ENCODE peak calls at places on chromosomes 16 and 17, in five cellular contexts. N is HFFc6, O is left ventricle myocardium inferior, E is upper lobe of left lung, M is psoas muscle. P is an unnamed sample.

GRCh38 chr17:2837147-2837561 is 40.9 kb downstream of the RAP1GAP2 start:
- DNase-seq in E (no peak), O (no peak), M (no peak), N (no peak), P (no peak)

GRCh38 chr16:7211781-7212180 is 120.9 kb upstream of the RBFOX1 start:
- DNase-seq in M (no peak), O (no peak), N (no peak), E (no peak), P (no peak)

GRCh38 chr16:30472328-30472942 is at the start of gene ITGAL:
- DNase-seq in E (peak; percentile 85), M (peak; percentile 32), N (no peak), O (peak; percentile 27), P (no peak)

GRCh38 chr16:30948087-30948955 is 547 bp upstream of the ORAI3 start:
- DNase-seq in E (peak; percentile 92), O (peak; percentile 83), N (peak; percentile 99), M (peak; percentile 84), P (peak; percentile 94)

GRCh38 chr17:40556884-40557414 is 8.3 kb downstream of the CCR7 start:
- DNase-seq in O (peak; percentile 64), M (no peak), E (no peak), N (no peak), P (no peak)

GRCh38 chr17:28807925-28808641 is 34.5 kb downstream of the FAM222B start:
- DNase-seq in E (no peak), N (peak; percentile 86), M (no peak), O (no peak), P (peak; percentile 70)

GRCh38 chr16:74297296-74297665 is 667 bp downstream of the PSMD7 start:
- DNase-seq in O (no peak), N (no peak), M (peak; percentile 19), E (no peak), P (no peak)

GRCh38 chr16:72124761-72125634 is 31.4 kb downstream of the DHX38 start:
- DNase-seq in N (peak; percentile 64), E (peak; percentile 56), M (peak; percentile 77), O (peak; percentile 66), P (peak; percentile 46)

GRCh38 chr17:46818929-46819859 is 702 bp upstream of the WNT3 start:
- DNase-seq in M (no peak), O (no peak), E (no peak), N (no peak), P (no peak)

GRCh38 chr17:45731459-45731858 is 52.7 kb upstream of the CRHR1 start:
- DNase-seq in M (no peak), E (no peak), N (no peak), O (no peak), P (no peak)

GRCh38 chr17:7215652-7216139 is 3.9 kb downstream of the DLG4 start:
- DNase-seq in M (peak; percentile 18), N (no peak), E (no peak), O (no peak), P (no peak)

GRCh38 chr16:75289189-75289588 is 37.8 kb upstream of the BCAR1 start:
- DNase-seq in O (no peak), E (no peak), M (no peak), N (peak; percentile 33), P (no peak)

GRCh38 chr16:3173892-3174617 is 13.9 kb upstream of the OR1F1 start:
- DNase-seq in N (no peak), O (no peak), M (no peak), E (no peak), P (no peak)

GRCh38 chr16:88649924-88650748 is 717 bp downstream of the CYBA start:
- DNase-seq in N (no peak), M (no peak), O (peak; percentile 47), E (peak; percentile 59), P (no peak)

GRCh38 chr17:48647103-48647963 is 21.2 kb upstream of the HOXB9 start:
- DNase-seq in O (no peak), M (no peak), N (no peak), E (no peak), P (no peak)

GRCh38 chr17:17613708-17614114 is 22.2 kb upstream of the PEMT start:
- DNase-seq in M (no peak), O (no peak), E (peak; percentile 68), N (peak; percentile 76), P (peak; percentile 49)

GRCh38 chr16:50537533-50538290 is 10.5 kb upstream of the NKD1 start:
- DNase-seq in E (no peak), N (no peak), O (no peak), M (no peak), P (no peak)

GRCh38 chr16:75566040-75566888 is at the start of gene GABARAPL2:
- DNase-seq in O (peak; percentile 85), M (peak; percentile 83), E (peak; percentile 87), N (peak; percentile 48), P (no peak)

GRCh38 chr16:2752850-2753522 is 548 bp downstream of the SRRM2 start:
- DNase-seq in N (peak; percentile 61), M (peak; percentile 90), O (peak; percentile 87), E (peak; percentile 80), P (peak; percentile 56)

GRCh38 chr17:7213895-7214299 is 5.7 kb downstream of the DLG4 start:
- DNase-seq in N (peak; percentile 67), M (no peak), O (peak; percentile 52), E (peak; percentile 69), P (no peak)

GRCh38 chr16:86563489-86564345 is 2.9 kb upstream of the FOXC2 start:
- DNase-seq in O (peak; percentile 86), E (peak; percentile 92), N (peak; percentile 76), M (peak; percentile 82), P (peak; percentile 74)

GRCh38 chr16:51839697-51840462 is 688.8 kb upstream of the SALL1 start:
- DNase-seq in M (no peak), E (no peak), O (no peak), N (peak; percentile 29), P (no peak)

GRCh38 chr16:10266809-10267208 is 84.6 kb upstream of the GRIN2A start:
- DNase-seq in O (no peak), E (no peak), N (no peak), M (no peak), P (no peak)

DNA sequence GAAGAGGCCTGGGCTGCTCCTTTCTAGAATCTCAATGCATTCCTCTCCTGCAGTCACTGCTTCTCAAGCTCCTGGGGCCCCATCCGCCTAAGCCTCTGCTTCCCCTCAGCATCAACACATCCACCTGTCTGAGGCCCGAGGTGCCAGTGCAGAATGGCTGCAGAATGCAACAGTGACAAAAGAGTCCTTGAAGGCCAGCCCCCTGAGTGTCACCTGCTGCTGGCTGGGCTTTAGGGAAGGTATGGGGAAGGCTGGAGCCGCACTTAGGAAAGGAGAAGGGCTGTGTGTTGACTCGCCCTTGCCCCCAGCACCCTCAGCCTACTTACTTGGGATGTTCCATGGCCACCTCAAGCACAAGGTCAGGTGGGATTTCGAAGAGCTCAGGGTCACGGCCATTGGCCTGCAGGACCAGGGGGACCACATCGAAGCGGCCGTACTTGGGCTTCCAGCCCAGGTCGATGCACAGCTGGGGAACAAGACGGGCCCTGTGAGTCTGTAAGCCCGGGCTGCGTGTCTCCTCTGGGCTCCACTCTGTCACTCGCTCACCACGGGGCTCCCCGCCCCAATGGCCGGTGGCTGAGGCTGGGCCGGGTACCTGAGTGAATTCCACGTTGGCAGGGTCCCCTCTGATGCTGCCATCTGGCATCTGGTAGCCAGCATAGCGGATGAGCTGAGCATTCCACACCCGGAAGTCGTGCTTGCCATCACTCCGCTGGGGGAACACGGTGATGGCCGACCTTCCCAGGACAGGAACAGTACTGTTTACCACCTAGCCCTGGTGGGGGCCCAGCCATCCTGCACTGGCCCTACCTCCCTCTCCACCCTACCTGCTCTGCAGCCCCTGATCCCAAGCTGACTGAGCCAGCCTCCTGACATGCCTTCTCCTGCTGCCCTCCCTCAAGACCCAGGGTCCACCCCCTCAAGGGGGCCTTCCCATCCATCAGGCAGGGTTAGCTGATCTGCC is 19.6 kb downstream of the NOS2 start:
- DNase-seq in M (no peak), N (no peak), O (no peak), E (no peak), P (no peak)
- TF ChIP-seq CTCF in M (no peak), N (no peak), O (no peak), E (no peak), P (no peak)

DNA sequence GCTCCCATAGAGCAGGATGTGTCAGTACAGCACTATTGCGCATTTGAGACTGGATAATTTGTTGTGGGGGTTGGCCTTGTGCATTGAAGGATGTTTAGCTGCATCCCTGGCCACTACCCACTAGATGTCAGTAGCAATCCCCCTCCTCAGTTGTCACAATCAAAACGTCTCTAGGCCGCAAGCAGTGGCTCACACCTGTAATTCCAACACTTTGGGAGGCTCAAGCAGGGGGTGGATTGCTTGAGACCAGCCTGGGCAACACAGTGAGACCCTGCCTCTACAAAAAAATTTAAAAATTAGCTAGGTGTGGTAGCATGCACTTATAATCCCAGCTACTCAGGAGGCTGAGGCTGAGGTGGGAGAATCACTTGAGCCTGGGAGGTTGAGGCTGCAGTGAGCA is 48.4 kb downstream of the CENPV start:
- DNase-seq in N (no peak), O (no peak), E (no peak), M (no peak), P (no peak)
- TF ChIP-seq CTCF in N (peak; percentile 65), O (peak; percentile 31), E (no peak), M (peak; percentile 13), P (peak; percentile 39)

GRCh38 chr17:42548070-42548837 is 4.5 kb upstream of the HSD17B1 start:
- DNase-seq in N (no peak), O (peak; percentile 57), M (no peak), E (peak; percentile 84), P (no peak)
- TF ChIP-seq CTCF in N (peak; percentile 67), O (peak; percentile 42), M (no peak), E (peak; percentile 68), P (peak; percentile 3)

DNA sequence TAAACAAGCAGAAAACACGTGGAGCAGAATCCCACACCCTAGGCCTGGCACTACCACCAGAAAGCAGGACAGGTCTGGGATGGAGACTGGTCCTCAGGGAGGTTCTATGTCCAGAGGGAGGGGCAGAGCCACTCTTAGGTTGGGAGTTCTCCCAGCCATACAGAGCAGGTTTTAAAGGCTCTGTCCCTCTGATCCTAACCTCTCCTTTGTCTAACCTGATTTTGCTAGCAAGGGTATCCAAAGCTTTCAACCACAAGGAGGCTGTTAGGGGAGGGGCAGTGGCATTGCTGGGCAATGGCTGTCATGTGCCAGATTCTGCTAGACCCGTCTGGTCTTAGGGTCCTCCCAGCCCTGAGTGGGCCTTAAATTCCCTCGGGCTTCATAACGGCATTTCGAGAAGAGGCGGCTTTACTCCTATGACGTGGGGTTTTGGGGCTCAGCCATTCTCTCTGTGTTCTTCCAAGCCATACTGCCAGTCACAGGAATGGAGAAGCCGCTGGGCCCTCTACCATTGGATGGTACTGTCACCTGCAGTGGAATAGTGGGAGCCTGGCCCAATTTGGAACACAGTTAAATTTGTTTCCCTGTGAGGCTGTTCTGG is 5.7 kb downstream of the TPPP3 start:
- DNase-seq in N (no peak), E (no peak), O (no peak), M (no peak), P (no peak)
- TF ChIP-seq CTCF in N (no peak), E (no peak), O (no peak), M (no peak), P (no peak)

P was measured in AG09319.